ENCODE peak calls at places on chromosomes 3 and 15, in ten cellular contexts. L, M, F, T, B, J, C, V, P and S are unnamed samples.

GRCh38 chr3:197482001-197482400 is 73.8 kb downstream of the BDH1 start:
- DNase-seq in L (no peak), M (no peak), F (no peak), T (no peak), B (no peak), J (peak; percentile 71), C (no peak), V (no peak), P (no peak), S (no peak)

GRCh38 chr3:98343647-98344507 is 9.8 kb upstream of the OR5K4 start:
- DNase-seq in L (no peak), M (no peak), F (no peak), T (no peak), B (peak; percentile 32), J (peak; percentile 5), C (no peak), V (peak; percentile 80), P (peak; percentile 72), S (no peak)

GRCh38 chr3:113261996-113262665 is 50.8 kb downstream of the BOC start:
- DNase-seq in L (no peak), M (peak; percentile 81), F (no peak), T (no peak), B (peak; percentile 88), J (peak; percentile 45), C (no peak), V (no peak), P (no peak), S (no peak)

GRCh38 chr3:45599424-45599886 is 4.9 kb downstream of the LIMD1 start:
- DNase-seq in L (no peak), M (peak; percentile 60), F (peak; percentile 49), T (no peak), B (no peak), J (no peak), C (no peak), V (no peak), P (no peak), S (no peak)

GRCh38 chr15:40441012-40441735 is 421 bp downstream of the BAHD1 start:
- DNase-seq in L (no peak), M (no peak), F (peak; percentile 61), T (no peak), B (no peak), J (no peak), C (no peak), V (no peak), P (no peak), S (no peak)

GRCh38 chr3:172717493-172718088 is 6.7 kb upstream of the NCEH1 start:
- DNase-seq in L (no peak), M (no peak), F (no peak), T (no peak), B (no peak), J (no peak), C (no peak), V (peak; percentile 16), P (no peak), S (no peak)

GRCh38 chr15:41115088-41115651 is 910 bp downstream of the INO80 start:
- DNase-seq in L (peak; percentile 1), M (no peak), F (no peak), T (no peak), B (peak; percentile 38), J (peak; percentile 64), C (no peak), V (peak; percentile 87), P (no peak), S (peak; percentile 13)

GRCh38 chr15:72554471-72555425 is 80.6 kb downstream of the ARIH1 start:
- DNase-seq in L (peak; percentile 38), M (no peak), F (no peak), T (no peak), B (peak; percentile 6), J (peak; percentile 90), C (no peak), V (peak; percentile 36), P (no peak), S (peak; percentile 34)

GRCh38 chr3:150521458-150521857 is 24.8 kb downstream of the SERP1 start:
- DNase-seq in L (no peak), M (no peak), F (no peak), T (no peak), B (no peak), J (no peak), C (no peak), V (no peak), P (no peak), S (peak; percentile 37)
- TF ChIP-seq CTCF in L (peak; percentile 12), M (no peak), F (no peak), T (no peak), B (peak; percentile 18), J (no peak), C (no peak), V (no peak), P (no peak), S (no peak)

GRCh38 chr15:76340198-76340801 is 3.7 kb downstream of the ISL2 start:
- DNase-seq in L (no peak), M (peak; percentile 86), F (peak; percentile 52), T (no peak), B (no peak), J (peak; percentile 42), C (no peak), V (peak; percentile 55), P (no peak), S (peak; percentile 46)

GRCh38 chr15:76340802-76341365 is 4.3 kb downstream of the ISL2 start:
- DNase-seq in L (no peak), M (peak; percentile 87), F (peak; percentile 53), T (no peak), B (no peak), J (no peak), C (no peak), V (peak; percentile 64), P (no peak), S (peak; percentile 79)

GRCh38 chr15:76338555-76339301 is 2.2 kb downstream of the ISL2 start:
- DNase-seq in L (no peak), M (peak; percentile 82), F (no peak), T (no peak), B (no peak), J (no peak), C (no peak), V (no peak), P (no peak), S (peak; percentile 62)

GRCh38 chr15:76337739-76338554 is 1.4 kb downstream of the ISL2 start:
- DNase-seq in L (no peak), M (peak; percentile 78), F (peak; percentile 52), T (no peak), B (no peak), J (no peak), C (no peak), V (no peak), P (peak; percentile 55), S (peak; percentile 57)

GRCh38 chr15:76339302-76340197 is 3.0 kb downstream of the ISL2 start:
- DNase-seq in L (no peak), M (peak; percentile 82), F (no peak), T (no peak), B (no peak), J (peak; percentile 42), C (no peak), V (no peak), P (no peak), S (peak; percentile 43)
- H3K4me3 ChIP-seq in L (peak overlapping the region; percentile 3), M (peak overlapping the region; percentile 1), F (peak overlapping the region; percentile 50), T (peak overlapping the region; percentile 61), B (peak overlapping the region; percentile 57), J (no peak overlapping the region), C (peak overlapping the region; percentile 46), V (peak overlapping the region; percentile 50), P (no peak overlapping the region), S (peak overlapping the region; percentile 76)

GRCh38 chr3:106247902-106248684 is 379.3 kb upstream of the CBLB start:
- DNase-seq in L (no peak), M (no peak), F (no peak), T (no peak), B (peak; percentile 60), J (no peak), C (no peak), V (peak; percentile 33), P (no peak), S (peak; percentile 47)

GRCh38 chr3:106255870-106256248 is 387.0 kb upstream of the CBLB start:
- DNase-seq in L (no peak), M (no peak), F (no peak), T (no peak), B (no peak), J (no peak), C (no peak), V (peak; percentile 97), P (no peak), S (no peak)

GRCh38 chr3:106249159-106249558 is 380.3 kb upstream of the CBLB start:
- DNase-seq in L (peak; percentile 36), M (no peak), F (no peak), T (no peak), B (peak; percentile 80), J (peak; percentile 13), C (no peak), V (no peak), P (no peak), S (peak; percentile 84)

GRCh38 chr3:106256249-106256957 is 387.6 kb upstream of the CBLB start:
- DNase-seq in L (no peak), M (no peak), F (no peak), T (no peak), B (no peak), J (no peak), C (no peak), V (peak; percentile 66), P (no peak), S (no peak)

DNA sequence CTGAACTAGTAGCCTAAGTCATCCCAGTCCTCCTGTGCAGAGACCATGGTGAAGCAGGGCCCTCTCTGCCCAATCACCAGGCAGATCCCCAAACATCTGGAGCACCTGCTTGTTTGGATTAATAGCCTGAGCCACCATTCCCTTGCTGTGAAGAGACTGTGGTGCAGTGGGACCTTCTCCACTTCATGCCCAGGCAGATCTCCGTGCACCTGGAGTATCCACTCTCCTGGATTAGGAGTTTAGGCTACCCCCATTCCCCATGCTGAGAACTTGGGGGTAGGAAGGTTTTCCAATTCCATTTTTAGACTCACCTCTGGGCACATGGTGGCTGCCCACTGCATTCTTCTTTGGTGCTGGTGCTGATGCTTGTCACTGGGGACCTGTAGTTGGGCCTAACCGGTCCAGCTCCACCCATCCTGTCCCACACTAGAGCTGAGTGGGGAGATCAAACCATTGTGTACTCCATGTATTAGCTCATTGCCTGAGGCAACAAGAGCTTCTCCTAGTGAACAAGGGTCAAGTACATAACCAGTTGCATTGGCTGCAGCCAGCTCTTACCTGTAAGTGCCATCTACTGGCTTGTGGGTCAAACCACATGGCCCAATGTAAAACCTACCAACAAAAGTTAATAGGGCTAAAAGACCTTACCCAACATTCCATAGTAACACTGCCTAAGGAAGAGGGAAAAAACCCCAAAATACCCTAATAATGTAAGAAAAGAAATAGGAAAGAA is 382.5 kb upstream of the CBLB start:
- DNase-seq in L (no peak), M (no peak), F (no peak), T (no peak), B (no peak), J (no peak), C (no peak), V (peak; percentile 41), P (peak; percentile 16), S (no peak)
- TF ChIP-seq CTCF in L (no peak), M (no peak), F (no peak), T (peak; percentile 20), B (no peak), J (no peak), C (no peak), V (peak; percentile 18), P (no peak), S (no peak)

GRCh38 chr15:52808441-52808840 is 18.3 kb upstream of the ONECUT1 start:
- DNase-seq in L (no peak), M (no peak), F (no peak), T (no peak), B (peak; percentile 5), J (no peak), C (no peak), V (no peak), P (no peak), S (no peak)

GRCh38 chr15:52803543-52804306 is 13.6 kb upstream of the ONECUT1 start:
- DNase-seq in L (no peak), M (peak; percentile 65), F (peak; percentile 40), T (no peak), B (no peak), J (no peak), C (no peak), V (no peak), P (no peak), S (no peak)

GRCh38 chr15:52805351-52806283 is 15.5 kb upstream of the ONECUT1 start:
- DNase-seq in L (no peak), M (peak; percentile 71), F (no peak), T (no peak), B (no peak), J (no peak), C (no peak), V (no peak), P (no peak), S (peak; percentile 43)

GRCh38 chr15:52804526-52805081 is 14.5 kb upstream of the ONECUT1 start:
- DNase-seq in L (no peak), M (peak; percentile 57), F (no peak), T (no peak), B (no peak), J (no peak), C (no peak), V (no peak), P (no peak), S (no peak)

DNA sequence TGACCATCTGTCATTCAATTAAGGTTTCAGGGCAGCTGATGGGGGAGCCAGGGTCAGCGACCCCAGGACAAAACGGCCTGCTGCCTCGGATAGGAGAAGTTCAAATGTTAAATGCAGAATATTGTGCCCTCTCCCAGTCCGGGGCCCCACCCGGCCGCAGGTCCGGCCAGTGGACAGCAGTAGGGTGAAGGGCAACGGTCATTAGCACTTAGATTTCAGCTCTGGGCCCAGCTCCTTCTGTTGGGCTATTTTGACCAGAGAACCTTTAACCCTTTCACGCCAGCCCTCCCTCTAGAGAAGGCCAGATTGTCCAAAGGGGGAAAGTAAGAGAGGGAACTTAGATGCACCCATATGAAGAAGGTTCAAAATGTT is 16.1 kb upstream of the ONECUT1 start:
- DNase-seq in L (no peak), M (peak; percentile 70), F (no peak), T (no peak), B (no peak), J (no peak), C (no peak), V (no peak), P (no peak), S (no peak)
- H3K4me3 ChIP-seq in L (no peak overlapping the region), M (no peak overlapping the region), F (peak overlapping the region; percentile 38), T (peak overlapping the region; percentile 61), B (no peak overlapping the region), J (no peak overlapping the region), C (peak overlapping the region; percentile 39), V (no peak overlapping the region), P (no peak overlapping the region), S (no peak overlapping the region)